ENCODE peak calls at places on chromosomes 7 and 10, in four cellular contexts. C is upper lobe of right lung, A is activated B cell treated with CpG ODN at 0.5 μM for 24 hours, T is AG10803. R is an unnamed sample.
A peak's percentile ranks its signal among the peaks of the same experiment; 100 is the strongest.

GRCh38 chr7:141189231-141189630 is 115.4 kb downstream of the TMEM178B start:
- DNase-seq in C (no peak), A (no peak), T (no peak), R (no peak)

GRCh38 chr7:126750207-126750911 is 502.4 kb downstream of the GRM8 start:
- DNase-seq in C (no peak), A (no peak), T (no peak), R (no peak)

GRCh38 chr7:82481499-82482097 is 38.0 kb upstream of the CACNA2D1 start:
- DNase-seq in C (no peak), A (no peak), T (peak; percentile 30), R (no peak)

GRCh38 chr7:134856692-134857091 is 77.3 kb downstream of the CALD1 start:
- DNase-seq in C (no peak), A (no peak), T (peak; percentile 43), R (no peak)

GRCh38 chr10:131127122-131127589 is 184.4 kb downstream of the TCERG1L start:
- DNase-seq in C (no peak), A (no peak), T (no peak), R (no peak)

GRCh38 chr10:13922591-13922990 is 335.8 kb downstream of the PRPF18 start:
- DNase-seq in C (no peak), A (no peak), T (peak; percentile 71), R (no peak)

GRCh38 chr7:44486693-44487092 is 3.8 kb downstream of the NUDCD3 start:
- DNase-seq in C (no peak), A (no peak), T (peak; percentile 23), R (no peak)

GRCh38 chr7:84194484-84195260 is at the start of gene SEMA3A:
- DNase-seq in C (no peak), A (no peak), T (peak; percentile 79), R (peak; percentile 22)

GRCh38 chr7:131859162-131859821 is 302.9 kb upstream of the PODXL start:
- DNase-seq in C (peak; percentile 74), A (no peak), T (peak; percentile 75), R (peak; percentile 35)

GRCh38 chr10:49207936-49208482 is 19.8 kb upstream of the TMEM273 start:
- DNase-seq in C (no peak), A (no peak), T (no peak), R (no peak)

GRCh38 chr7:112071856-112072255 is 134.3 kb downstream of the DOCK4 start:
- DNase-seq in C (no peak), A (no peak), T (no peak), R (no peak)

GRCh38 chr7:128742206-128742605 is 3.0 kb downstream of the CALU start:
- DNase-seq in C (no peak), A (no peak), T (peak; percentile 90), R (no peak)

GRCh38 chr10:113139695-113140094 is 189.6 kb downstream of the TCF7L2 start:
- DNase-seq in C (no peak), A (no peak), T (peak; percentile 46), R (no peak)

DNA sequence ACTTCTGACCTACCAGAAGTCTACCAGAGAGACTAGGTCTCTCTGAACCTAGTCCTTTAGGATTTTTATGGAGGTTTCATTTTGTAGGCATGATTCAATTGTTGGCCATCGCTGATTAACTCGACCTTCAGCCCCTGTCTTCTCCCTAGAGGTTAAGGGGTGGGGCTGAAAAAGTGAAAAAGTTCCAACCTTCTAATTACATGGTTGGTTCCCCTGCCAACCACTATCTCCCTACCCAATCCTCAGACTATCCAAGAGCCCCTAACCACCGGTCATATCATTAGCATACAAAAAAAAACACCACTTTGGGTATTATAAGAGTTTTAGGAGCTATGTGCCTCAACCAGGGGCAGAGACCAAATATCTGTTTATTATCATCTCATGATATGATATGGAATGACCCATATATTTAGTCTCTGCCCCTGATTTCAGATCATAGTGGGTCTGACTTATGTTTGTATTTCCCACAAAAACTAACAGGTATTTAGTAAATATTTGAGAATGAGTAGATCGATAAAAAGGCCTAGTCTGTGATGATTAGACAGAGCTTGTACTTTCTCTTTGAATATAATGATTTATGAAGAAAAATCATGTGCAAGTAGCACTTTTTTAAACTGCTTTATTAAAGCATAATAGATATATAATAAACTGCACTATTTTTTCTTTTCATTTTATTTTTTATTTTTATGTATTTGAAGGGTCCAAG is 35.8 kb downstream of the DNAJC9 start:
- DNase-seq in C (no peak), A (no peak), T (no peak), R (no peak)
- TF ChIP-seq CTCF in C (no peak), A (no peak), T (no peak), R (no peak)

DNA sequence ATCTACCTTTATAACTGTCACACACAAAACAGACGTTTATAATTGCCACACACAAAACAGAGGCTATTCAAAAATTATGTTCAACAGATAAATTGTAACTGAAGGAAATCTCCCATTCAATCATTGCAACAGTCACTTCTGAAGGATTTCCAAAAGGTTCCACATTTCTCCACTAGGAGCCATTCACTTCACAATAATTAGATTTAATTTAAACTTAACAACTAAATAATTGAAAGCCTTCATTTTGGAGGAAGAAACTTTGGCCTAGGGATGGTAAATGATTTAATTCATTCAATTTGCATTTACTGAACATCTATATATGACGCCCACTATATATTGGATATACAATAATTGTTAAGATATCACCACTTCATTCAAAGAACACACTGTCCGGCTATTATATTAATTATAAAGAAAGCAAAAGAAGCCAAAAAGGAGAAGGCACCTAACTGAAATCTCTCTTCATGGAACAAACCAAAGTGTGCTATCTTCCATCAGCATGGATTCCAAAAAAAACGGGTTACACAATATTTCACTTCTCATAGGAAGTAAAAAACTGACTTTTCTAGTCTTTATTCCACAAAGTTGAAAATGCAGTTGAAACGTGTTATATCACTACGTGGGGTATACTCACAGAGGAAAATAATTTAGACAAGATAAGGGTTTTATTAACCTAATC is 1.7 kb downstream of the ATAD1 start:
- DNase-seq in C (no peak), A (no peak), T (no peak), R (no peak)
- TF ChIP-seq CTCF in C (peak; percentile 8), A (no peak), T (peak; percentile 26), R (no peak)

GRCh38 chr7:25820432-25821040 is 331.5 kb upstream of the NFE2L3 start:
- DNase-seq in C (no peak), A (no peak), T (no peak), R (no peak)
- TF ChIP-seq CTCF in C (peak; percentile 29), A (no peak), T (peak; percentile 55), R (no peak)

GRCh38 chr7:41599760-41600159 is 103.1 kb downstream of the INHBA start:
- DNase-seq in C (no peak), A (no peak), T (no peak), R (no peak)
- TF ChIP-seq CTCF in C (no peak), A (no peak), T (no peak), R (no peak)

DNA sequence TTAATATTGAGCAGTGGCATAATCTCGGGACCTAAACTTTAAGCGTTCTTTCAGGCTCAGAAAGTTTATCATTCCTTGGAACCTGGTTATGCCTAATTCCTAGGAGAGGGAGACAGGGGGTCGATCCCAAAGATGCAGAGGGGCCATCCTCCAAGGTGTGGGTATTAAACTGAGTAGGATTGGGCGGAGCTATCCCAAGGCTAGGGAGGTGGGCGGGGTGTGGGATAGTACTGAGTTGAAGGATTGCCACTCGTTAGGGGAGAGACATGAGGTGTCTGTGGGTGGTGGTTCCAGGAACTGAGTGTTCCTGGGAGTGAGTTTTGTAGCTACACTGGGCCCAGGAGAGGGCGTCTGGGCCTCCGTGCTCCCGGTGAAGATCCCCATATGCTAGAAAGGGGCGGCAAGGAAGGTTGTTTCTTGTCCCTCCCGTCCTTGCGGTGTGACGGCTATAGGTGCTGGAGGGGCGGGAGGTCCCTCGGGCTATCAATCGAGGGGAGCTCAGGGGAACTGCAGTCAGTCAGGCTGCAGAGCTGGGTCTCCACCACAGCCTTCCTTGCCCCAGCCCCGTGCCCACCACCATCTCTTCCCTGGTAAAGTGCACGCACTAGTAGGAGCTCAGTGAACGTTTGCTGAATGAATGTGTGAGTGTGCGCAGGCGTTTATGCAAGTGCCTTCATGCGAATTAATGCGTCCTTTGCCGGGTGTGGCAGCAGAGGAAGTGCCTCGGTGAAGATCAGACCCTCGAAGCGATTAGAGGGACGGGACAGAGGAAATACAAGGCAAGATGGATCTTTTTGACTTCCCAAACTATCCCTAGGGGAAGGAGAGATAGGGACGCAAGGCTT is 3.0 kb upstream of the HMX2 start:
- DNase-seq in C (no peak), A (peak; percentile 22), T (no peak), R (no peak)
- TF ChIP-seq CTCF in C (no peak), A (no peak), T (no peak), R (no peak)

GRCh38 chr7:1545417-1546246 is 10.4 kb downstream of the TMEM184A start:
- DNase-seq in C (no peak), A (no peak), T (no peak), R (no peak)
- TF ChIP-seq CTCF in C (no peak), A (no peak), T (no peak), R (no peak)

DNA sequence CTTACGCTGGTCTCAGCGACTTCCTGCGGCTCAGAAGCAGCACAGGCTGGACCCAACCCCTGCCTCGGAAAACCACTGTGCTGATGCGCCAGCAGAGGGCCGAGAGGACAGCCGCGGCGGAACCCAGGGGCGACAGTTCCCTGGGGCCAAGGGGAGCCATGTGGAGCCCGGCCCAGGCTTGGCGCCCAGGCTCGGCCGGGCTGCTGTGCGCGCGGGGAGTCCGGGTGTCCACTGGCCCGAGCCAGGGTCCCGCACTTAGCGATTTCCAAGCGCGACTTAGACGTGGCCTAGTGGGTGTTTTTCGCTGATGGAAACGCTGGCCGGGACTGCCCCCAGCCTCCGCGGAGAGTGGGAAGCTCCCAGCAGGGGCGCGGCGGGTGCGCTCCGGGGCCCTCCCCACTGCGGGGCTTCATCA is 18.6 kb upstream of the ZNF32 start:
- DNase-seq in C (no peak), A (no peak), T (peak; percentile 29), R (no peak)
- TF ChIP-seq CTCF in C (peak; percentile 33), A (no peak), T (peak; percentile 49), R (no peak)

R was measured in omental fat pad.